ENCODE peak calls at places on chromosomes 3 and 15, in seven cellular contexts. One of them, this sample, is unnamed.

GRCh38 chr3:66885326-66886000 is 112.6 kb upstream of the KBTBD8 start:
- DNase-seq in astrocyte of the spinal cord: peak; percentile 35
- DNase-seq in fibroblast of villous mesenchyme: peak; percentile 24
- DNase-seq in GM12864: no peak
- DNase-seq in colonic mucosa: no peak
- DNase-seq in B cell: no peak
- DNase-seq in GM12865: no peak
- DNase-seq in this sample: no peak

GRCh38 chr15:95326689-95327525 is 1003.6 kb upstream of the NR2F2 start:
- DNase-seq in B cell: no peak
- DNase-seq in GM12864: no peak
- DNase-seq in fibroblast of villous mesenchyme: peak; percentile 10
- DNase-seq in astrocyte of the spinal cord: no peak
- DNase-seq in colonic mucosa: no peak
- DNase-seq in GM12865: no peak
- DNase-seq in this sample: peak; percentile 18

GRCh38 chr3:169992156-169992555 is 25.5 kb downstream of the SEC62 start:
- DNase-seq in B cell: no peak
- DNase-seq in fibroblast of villous mesenchyme: no peak
- DNase-seq in colonic mucosa: no peak
- DNase-seq in GM12864: no peak
- DNase-seq in astrocyte of the spinal cord: no peak
- DNase-seq in GM12865: no peak
- DNase-seq in this sample: no peak

GRCh38 chr3:45785626-45786150 is 10.6 kb downstream of the SLC6A20 start:
- DNase-seq in GM12864: no peak
- DNase-seq in B cell: no peak
- DNase-seq in GM12865: no peak
- DNase-seq in colonic mucosa: peak; percentile 10
- DNase-seq in fibroblast of villous mesenchyme: no peak
- DNase-seq in astrocyte of the spinal cord: no peak
- DNase-seq in this sample: no peak

GRCh38 chr3:100032262-100032661 is 82.0 kb downstream of the FILIP1L start:
- DNase-seq in GM12864: no peak
- DNase-seq in colonic mucosa: no peak
- DNase-seq in GM12865: peak; percentile 11
- DNase-seq in astrocyte of the spinal cord: peak; percentile 86
- DNase-seq in B cell: no peak
- DNase-seq in fibroblast of villous mesenchyme: peak; percentile 87
- DNase-seq in this sample: no peak

GRCh38 chr3:128483657-128484403 is 9.2 kb downstream of the GATA2 start:
- DNase-seq in GM12865: no peak
- DNase-seq in fibroblast of villous mesenchyme: peak; percentile 13
- DNase-seq in colonic mucosa: no peak
- DNase-seq in B cell: no peak
- DNase-seq in astrocyte of the spinal cord: no peak
- DNase-seq in GM12864: no peak
- DNase-seq in this sample: peak; percentile 40

GRCh38 chr3:43765417-43766030 is 74.8 kb downstream of the ABHD5 start:
- DNase-seq in GM12864: no peak
- DNase-seq in astrocyte of the spinal cord: peak; percentile 37
- DNase-seq in GM12865: no peak
- DNase-seq in colonic mucosa: no peak
- DNase-seq in B cell: no peak
- DNase-seq in fibroblast of villous mesenchyme: peak; percentile 34
- DNase-seq in this sample: peak; percentile 42

GRCh38 chr15:101207867-101208288 is 44.0 kb downstream of the CHSY1 start:
- DNase-seq in GM12865: no peak
- DNase-seq in GM12864: no peak
- DNase-seq in B cell: no peak
- DNase-seq in fibroblast of villous mesenchyme: peak; percentile 85
- DNase-seq in colonic mucosa: no peak
- DNase-seq in astrocyte of the spinal cord: peak; percentile 53
- DNase-seq in this sample: no peak

GRCh38 chr3:53027254-53027844 is 18.5 kb downstream of the SFMBT1 start:
- DNase-seq in colonic mucosa: no peak
- DNase-seq in astrocyte of the spinal cord: no peak
- DNase-seq in fibroblast of villous mesenchyme: no peak
- DNase-seq in GM12864: no peak
- DNase-seq in GM12865: no peak
- DNase-seq in B cell: no peak
- DNase-seq in this sample: no peak

DNA sequence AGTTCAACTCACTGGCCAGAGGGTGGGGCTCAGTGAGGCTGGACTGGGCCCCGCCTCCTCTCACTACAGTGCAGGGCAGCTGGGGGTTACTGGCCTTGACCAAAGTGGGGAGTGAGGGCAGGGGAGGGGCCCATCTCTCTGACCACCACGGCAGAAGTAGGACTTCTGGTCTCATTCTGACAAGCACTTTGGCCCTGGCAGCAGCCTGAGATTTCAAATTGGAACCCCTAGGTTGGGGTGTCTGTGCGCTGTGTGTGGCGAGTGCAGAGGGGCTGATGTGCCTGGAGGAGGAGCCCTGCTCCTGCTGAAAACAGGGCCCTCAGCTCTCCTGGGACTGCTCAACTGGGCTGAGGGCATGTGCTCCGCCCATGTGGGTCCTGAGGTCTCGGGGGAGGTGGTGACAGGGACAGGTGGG is 60.3 kb upstream of the RPL32 start:
- DNase-seq in astrocyte of the spinal cord: no peak
- DNase-seq in GM12865: peak; percentile 14
- DNase-seq in fibroblast of villous mesenchyme: no peak
- DNase-seq in GM12864: no peak
- DNase-seq in colonic mucosa: no peak
- DNase-seq in B cell: no peak
- DNase-seq in this sample: peak; percentile 41
- TF ChIP-seq CTCF in astrocyte of the spinal cord: peak; percentile 4
- TF ChIP-seq CTCF in GM12865: no peak
- TF ChIP-seq CTCF in fibroblast of villous mesenchyme: no peak
- TF ChIP-seq CTCF in GM12864: no peak
- TF ChIP-seq CTCF in colonic mucosa: no peak
- TF ChIP-seq CTCF in B cell: no peak
- TF ChIP-seq CTCF in this sample: no peak

GRCh38 chr3:113310960-113311359 is 99.6 kb downstream of the BOC start:
- DNase-seq in GM12865: no peak
- DNase-seq in GM12864: no peak
- DNase-seq in fibroblast of villous mesenchyme: no peak
- DNase-seq in colonic mucosa: no peak
- DNase-seq in astrocyte of the spinal cord: no peak
- DNase-seq in B cell: no peak
- DNase-seq in this sample: no peak
- TF ChIP-seq CTCF in GM12865: no peak
- TF ChIP-seq CTCF in GM12864: no peak
- TF ChIP-seq CTCF in fibroblast of villous mesenchyme: no peak
- TF ChIP-seq CTCF in colonic mucosa: no peak
- TF ChIP-seq CTCF in astrocyte of the spinal cord: no peak
- TF ChIP-seq CTCF in B cell: no peak
- TF ChIP-seq CTCF in this sample: no peak

DNA sequence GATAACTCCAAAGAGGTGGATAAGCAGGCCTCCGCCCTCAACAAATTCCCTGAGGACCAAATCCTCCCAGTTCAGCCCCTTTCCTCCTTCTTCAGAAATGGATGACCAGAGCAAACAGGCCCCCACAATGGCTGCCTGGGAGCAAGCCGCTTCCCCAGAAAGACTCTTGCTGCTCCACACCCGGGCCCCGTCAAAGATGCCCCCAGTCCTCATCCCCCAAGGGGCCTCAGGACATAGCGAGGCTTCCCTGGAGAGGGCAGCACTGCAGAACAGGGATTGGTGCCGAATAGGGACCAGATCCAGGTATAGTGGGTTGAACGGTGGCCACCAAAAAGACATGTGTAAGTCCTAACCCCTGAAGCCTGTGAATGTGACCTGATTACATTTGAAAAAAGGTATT is 502.3 kb downstream of the SHQ1 start:
- DNase-seq in fibroblast of villous mesenchyme: no peak
- DNase-seq in colonic mucosa: no peak
- DNase-seq in astrocyte of the spinal cord: no peak
- DNase-seq in B cell: no peak
- DNase-seq in GM12865: no peak
- DNase-seq in GM12864: no peak
- DNase-seq in this sample: no peak
- TF ChIP-seq CTCF in fibroblast of villous mesenchyme: no peak
- TF ChIP-seq CTCF in colonic mucosa: no peak
- TF ChIP-seq CTCF in astrocyte of the spinal cord: no peak
- TF ChIP-seq CTCF in B cell: no peak
- TF ChIP-seq CTCF in GM12865: no peak
- TF ChIP-seq CTCF in GM12864: no peak
- TF ChIP-seq CTCF in this sample: no peak

GRCh38 chr3:38139191-38139590 is 730 bp downstream of the MYD88 start:
- DNase-seq in GM12864: no peak
- DNase-seq in colonic mucosa: peak; percentile 32
- DNase-seq in fibroblast of villous mesenchyme: peak; percentile 13
- DNase-seq in GM12865: no peak
- DNase-seq in B cell: no peak
- DNase-seq in astrocyte of the spinal cord: no peak
- DNase-seq in this sample: no peak

GRCh38 chr3:38136807-38137614 is at the start of gene ACAA1:
- DNase-seq in colonic mucosa: peak; percentile 100
- DNase-seq in fibroblast of villous mesenchyme: peak; percentile 99
- DNase-seq in astrocyte of the spinal cord: peak; percentile 99
- DNase-seq in B cell: peak; percentile 93
- DNase-seq in GM12865: peak; percentile 99
- DNase-seq in GM12864: peak; percentile 97
- DNase-seq in this sample: peak; percentile 99

GRCh38 chr3:38137615-38138346 is 680 bp upstream of the MYD88 start:
- DNase-seq in GM12865: peak; percentile 63
- DNase-seq in astrocyte of the spinal cord: no peak
- DNase-seq in B cell: peak; percentile 30
- DNase-seq in fibroblast of villous mesenchyme: peak; percentile 3
- DNase-seq in GM12864: no peak
- DNase-seq in colonic mucosa: peak; percentile 49
- DNase-seq in this sample: no peak

GRCh38 chr3:38139652-38140051 is 1.2 kb downstream of the MYD88 start:
- DNase-seq in GM12865: no peak
- DNase-seq in colonic mucosa: no peak
- DNase-seq in B cell: no peak
- DNase-seq in GM12864: no peak
- DNase-seq in astrocyte of the spinal cord: no peak
- DNase-seq in fibroblast of villous mesenchyme: no peak
- DNase-seq in this sample: no peak

GRCh38 chr3:38138347-38139190 is at the start of gene MYD88:
- DNase-seq in GM12865: peak; percentile 89
- DNase-seq in B cell: peak; percentile 84
- DNase-seq in astrocyte of the spinal cord: peak; percentile 69
- DNase-seq in GM12864: no peak
- DNase-seq in fibroblast of villous mesenchyme: peak; percentile 65
- DNase-seq in colonic mucosa: peak; percentile 90
- DNase-seq in this sample: peak; percentile 86
- TF ChIP-seq CTCF in GM12865: no peak
- TF ChIP-seq CTCF in B cell: no peak
- TF ChIP-seq CTCF in astrocyte of the spinal cord: peak; percentile 12
- TF ChIP-seq CTCF in GM12864: no peak
- TF ChIP-seq CTCF in fibroblast of villous mesenchyme: no peak
- TF ChIP-seq CTCF in colonic mucosa: no peak
- TF ChIP-seq CTCF in this sample: no peak

DNA sequence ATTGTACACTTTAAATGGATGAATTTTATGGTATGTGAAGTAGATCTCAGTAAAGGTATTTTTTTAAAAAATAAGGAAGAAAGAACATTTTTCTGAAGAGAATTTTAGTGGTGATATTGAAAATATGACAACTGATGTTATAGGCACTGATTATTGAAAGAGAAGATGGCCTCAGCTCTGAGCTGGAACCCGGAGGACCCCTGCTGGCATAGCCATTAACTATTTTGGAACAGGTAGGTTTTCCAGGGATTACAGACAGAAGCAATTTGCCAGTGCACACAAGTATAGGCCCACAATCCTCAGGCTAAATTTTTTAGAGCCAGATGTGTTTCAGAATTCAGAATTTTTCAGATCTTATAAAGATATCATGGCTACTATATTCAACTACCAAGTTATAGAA is 315.9 kb upstream of the GPR149 start:
- DNase-seq in GM12865: no peak
- DNase-seq in astrocyte of the spinal cord: no peak
- DNase-seq in fibroblast of villous mesenchyme: no peak
- DNase-seq in colonic mucosa: no peak
- DNase-seq in B cell: no peak
- DNase-seq in GM12864: no peak
- DNase-seq in this sample: no peak
- TF ChIP-seq CTCF in GM12865: peak; percentile 4
- TF ChIP-seq CTCF in astrocyte of the spinal cord: no peak
- TF ChIP-seq CTCF in fibroblast of villous mesenchyme: no peak
- TF ChIP-seq CTCF in colonic mucosa: no peak
- TF ChIP-seq CTCF in B cell: no peak
- TF ChIP-seq CTCF in GM12864: no peak
- TF ChIP-seq CTCF in this sample: no peak

DNA sequence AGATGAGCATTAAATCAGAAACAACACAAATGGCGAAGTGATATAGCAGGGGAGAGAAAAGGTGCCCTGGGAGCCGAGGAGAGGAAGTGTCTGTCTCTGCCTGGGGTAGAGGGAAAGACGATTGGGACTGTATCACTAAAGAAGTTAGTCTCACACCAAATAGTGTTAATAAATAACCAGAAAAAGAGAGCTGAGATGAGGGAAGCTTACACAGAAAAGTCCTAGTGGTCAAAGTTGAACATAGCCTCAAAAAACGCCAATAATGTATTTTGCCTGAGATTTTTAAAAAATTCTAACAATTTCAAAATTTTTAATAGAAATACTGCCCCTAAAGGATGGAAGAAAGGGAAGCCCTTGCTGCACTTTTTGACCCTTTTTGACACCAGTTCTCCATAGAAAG is 417.6 kb downstream of the TUSC7 start:
- DNase-seq in fibroblast of villous mesenchyme: no peak
- DNase-seq in B cell: no peak
- DNase-seq in colonic mucosa: no peak
- DNase-seq in astrocyte of the spinal cord: no peak
- DNase-seq in GM12864: no peak
- DNase-seq in GM12865: no peak
- DNase-seq in this sample: no peak
- TF ChIP-seq CTCF in fibroblast of villous mesenchyme: no peak
- TF ChIP-seq CTCF in B cell: no peak
- TF ChIP-seq CTCF in colonic mucosa: no peak
- TF ChIP-seq CTCF in astrocyte of the spinal cord: no peak
- TF ChIP-seq CTCF in GM12864: no peak
- TF ChIP-seq CTCF in GM12865: no peak
- TF ChIP-seq CTCF in this sample: no peak

GRCh38 chr15:61828008-61828407 is 232.2 kb downstream of the VPS13C start:
- DNase-seq in astrocyte of the spinal cord: no peak
- DNase-seq in GM12864: no peak
- DNase-seq in colonic mucosa: no peak
- DNase-seq in fibroblast of villous mesenchyme: no peak
- DNase-seq in B cell: no peak
- DNase-seq in GM12865: no peak
- DNase-seq in this sample: no peak
- TF ChIP-seq CTCF in astrocyte of the spinal cord: peak; percentile 9
- TF ChIP-seq CTCF in GM12864: no peak
- TF ChIP-seq CTCF in colonic mucosa: no peak
- TF ChIP-seq CTCF in fibroblast of villous mesenchyme: no peak
- TF ChIP-seq CTCF in B cell: no peak
- TF ChIP-seq CTCF in GM12865: no peak
- TF ChIP-seq CTCF in this sample: no peak

This sample was measured in psoas muscle.